ENCODE peak calls at places on chromosomes 1 and 21, in five cellular contexts. One of them, this sample, is unnamed.

GRCh38 chr1:91877574-91878208 is 8.3 kb downstream of the TGFBR3 start:
- DNase-seq in dorsolateral prefrontal cortex: no peak
- DNase-seq in A549: no peak
- DNase-seq in lower leg skin: no peak
- DNase-seq in fibroblast of lung: no peak
- DNase-seq in this sample: no peak

GRCh38 chr1:8381618-8382017 is 63.7 kb downstream of the SLC45A1 start:
- DNase-seq in lower leg skin: no peak
- DNase-seq in fibroblast of lung: no peak
- DNase-seq in dorsolateral prefrontal cortex: no peak
- DNase-seq in A549: no peak
- DNase-seq in this sample: peak

GRCh38 chr1:115088871-115089442 is 346 bp downstream of the TSPAN2 start:
- DNase-seq in A549: no peak
- DNase-seq in dorsolateral prefrontal cortex: no peak
- DNase-seq in lower leg skin: no peak
- DNase-seq in fibroblast of lung: no peak
- DNase-seq in this sample: no peak

GRCh38 chr1:23957096-23957495 is 2.5 kb upstream of the PNRC2 start:
- DNase-seq in A549: no peak
- DNase-seq in dorsolateral prefrontal cortex: no peak
- DNase-seq in fibroblast of lung: no peak
- DNase-seq in lower leg skin: no peak
- DNase-seq in this sample: no peak

GRCh38 chr1:88180449-88181108 is 503.5 kb upstream of the PKN2 start:
- DNase-seq in fibroblast of lung: peak
- DNase-seq in A549: peak
- DNase-seq in lower leg skin: peak
- DNase-seq in dorsolateral prefrontal cortex: peak
- DNase-seq in this sample: peak

GRCh38 chr1:205780335-205780734 is 5.1 kb upstream of the RAB29 start:
- DNase-seq in fibroblast of lung: no peak
- DNase-seq in A549: no peak
- DNase-seq in dorsolateral prefrontal cortex: no peak
- DNase-seq in lower leg skin: no peak
- DNase-seq in this sample: no peak

GRCh38 chr1:88736633-88737248 is 52.7 kb downstream of the PKN2 start:
- DNase-seq in lower leg skin: no peak
- DNase-seq in dorsolateral prefrontal cortex: no peak
- DNase-seq in fibroblast of lung: peak
- DNase-seq in A549: peak
- DNase-seq in this sample: peak

GRCh38 chr1:153192697-153193096 is 10.5 kb upstream of the LELP1 start:
- DNase-seq in lower leg skin: no peak
- DNase-seq in A549: no peak
- DNase-seq in dorsolateral prefrontal cortex: no peak
- DNase-seq in fibroblast of lung: no peak
- DNase-seq in this sample: no peak

GRCh38 chr1:106899644-106900043 is 156.8 kb upstream of the PRMT6 start:
- DNase-seq in A549: no peak
- DNase-seq in dorsolateral prefrontal cortex: peak
- DNase-seq in fibroblast of lung: no peak
- DNase-seq in lower leg skin: no peak
- DNase-seq in this sample: no peak

GRCh38 chr1:210377934-210378333 is 49.2 kb downstream of the HHAT start:
- DNase-seq in lower leg skin: no peak
- DNase-seq in A549: no peak
- DNase-seq in dorsolateral prefrontal cortex: no peak
- DNase-seq in fibroblast of lung: peak
- DNase-seq in this sample: peak

GRCh38 chr21:30676737-30677136 is 34.1 kb downstream of the KRTAP20-3 start:
- DNase-seq in fibroblast of lung: no peak
- DNase-seq in dorsolateral prefrontal cortex: no peak
- DNase-seq in lower leg skin: no peak
- DNase-seq in A549: no peak
- DNase-seq in this sample: no peak

GRCh38 chr1:181257117-181257516 is 168.6 kb downstream of the IER5 start:
- DNase-seq in dorsolateral prefrontal cortex: no peak
- DNase-seq in lower leg skin: no peak
- DNase-seq in A549: no peak
- DNase-seq in fibroblast of lung: no peak
- DNase-seq in this sample: no peak

GRCh38 chr1:156746716-156747631 is 4.5 kb downstream of the HDGF start:
- DNase-seq in lower leg skin: peak
- DNase-seq in fibroblast of lung: peak
- DNase-seq in dorsolateral prefrontal cortex: peak
- DNase-seq in A549: peak
- DNase-seq in this sample: peak
- H3K4me3 ChIP-seq in lower leg skin: peak
- H3K4me3 ChIP-seq in fibroblast of lung: peak
- H3K4me3 ChIP-seq in dorsolateral prefrontal cortex: peak
- H3K4me3 ChIP-seq in A549: peak
- H3K4me3 ChIP-seq in this sample: peak

GRCh38 chr1:19869929-19870328 is 12.3 kb upstream of the OTUD3 start:
- DNase-seq in lower leg skin: no peak
- DNase-seq in dorsolateral prefrontal cortex: no peak
- DNase-seq in fibroblast of lung: peak
- DNase-seq in A549: no peak
- DNase-seq in this sample: peak

GRCh38 chr1:19866758-19867157 is 15.4 kb upstream of the OTUD3 start:
- DNase-seq in A549: no peak
- DNase-seq in dorsolateral prefrontal cortex: no peak
- DNase-seq in lower leg skin: peak
- DNase-seq in fibroblast of lung: peak
- DNase-seq in this sample: no peak

GRCh38 chr1:19877821-19878636 is 4.2 kb upstream of the OTUD3 start:
- DNase-seq in fibroblast of lung: no peak
- DNase-seq in A549: no peak
- DNase-seq in dorsolateral prefrontal cortex: no peak
- DNase-seq in lower leg skin: peak
- DNase-seq in this sample: no peak

GRCh38 chr1:19877351-19877750 is 4.8 kb upstream of the OTUD3 start:
- DNase-seq in dorsolateral prefrontal cortex: no peak
- DNase-seq in A549: no peak
- DNase-seq in fibroblast of lung: no peak
- DNase-seq in lower leg skin: no peak
- DNase-seq in this sample: no peak

GRCh38 chr1:19872190-19872589 is 10.0 kb upstream of the OTUD3 start:
- DNase-seq in A549: no peak
- DNase-seq in lower leg skin: no peak
- DNase-seq in fibroblast of lung: no peak
- DNase-seq in dorsolateral prefrontal cortex: no peak
- DNase-seq in this sample: no peak
- TF ChIP-seq CTCF in A549: no peak
- TF ChIP-seq CTCF in lower leg skin: no peak
- TF ChIP-seq CTCF in fibroblast of lung: no peak
- TF ChIP-seq CTCF in dorsolateral prefrontal cortex: no peak
- TF ChIP-seq CTCF in this sample: no peak

DNA sequence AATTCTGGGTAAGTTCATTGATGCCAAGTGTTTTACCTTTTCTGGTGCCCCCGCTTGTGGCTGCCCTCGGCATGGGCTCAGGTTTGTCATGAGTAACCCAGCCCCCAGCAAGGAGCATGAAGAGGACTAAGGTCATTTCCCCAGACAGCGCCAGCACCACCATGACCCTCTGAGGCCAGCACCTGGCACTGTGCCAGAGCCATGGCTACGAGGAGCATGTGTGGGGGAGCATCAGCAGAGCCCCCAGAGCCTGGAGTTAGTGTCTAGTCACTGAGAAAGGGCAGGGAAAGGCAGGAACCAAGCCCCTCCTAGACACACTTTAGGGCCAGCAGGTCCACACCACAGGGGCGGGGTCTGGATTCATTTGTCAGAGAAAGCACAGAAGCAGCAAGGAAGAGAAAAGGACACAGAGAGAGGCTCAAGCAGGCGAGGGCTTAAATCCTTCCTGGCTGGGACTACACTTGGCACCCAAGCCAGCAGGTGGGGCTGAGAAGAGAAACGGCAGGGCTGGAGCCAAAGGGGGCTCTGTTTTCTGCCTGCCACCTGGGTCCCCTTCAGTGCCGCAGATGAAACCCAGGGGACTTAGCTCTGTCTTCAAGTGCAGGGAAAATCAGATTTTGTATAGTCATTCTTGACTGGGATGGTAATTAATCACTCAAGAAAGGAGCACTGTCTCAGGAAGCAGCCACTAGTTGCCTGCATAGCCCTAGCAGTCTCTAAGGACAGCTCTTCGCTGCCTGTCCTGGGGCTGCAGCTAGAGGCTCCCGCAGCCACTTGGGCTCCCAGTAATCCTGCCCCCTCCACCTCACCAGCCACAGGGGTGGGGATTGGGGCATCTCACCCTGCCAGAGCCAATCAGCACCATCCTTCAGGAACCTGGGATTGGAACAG is 79.6 kb upstream of the ZC3H12A start:
- DNase-seq in dorsolateral prefrontal cortex: no peak
- DNase-seq in lower leg skin: no peak
- DNase-seq in fibroblast of lung: no peak
- DNase-seq in A549: no peak
- DNase-seq in this sample: no peak
- H3K4me3 ChIP-seq in dorsolateral prefrontal cortex: no peak
- H3K4me3 ChIP-seq in lower leg skin: no peak
- H3K4me3 ChIP-seq in fibroblast of lung: no peak
- H3K4me3 ChIP-seq in A549: no peak
- H3K4me3 ChIP-seq in this sample: no peak

GRCh38 chr1:119225831-119226230 is 85.4 kb upstream of the WARS2 start:
- DNase-seq in dorsolateral prefrontal cortex: no peak
- DNase-seq in A549: no peak
- DNase-seq in fibroblast of lung: no peak
- DNase-seq in lower leg skin: no peak
- DNase-seq in this sample: no peak
- TF ChIP-seq CTCF in dorsolateral prefrontal cortex: no peak
- TF ChIP-seq CTCF in A549: no peak
- TF ChIP-seq CTCF in fibroblast of lung: no peak
- TF ChIP-seq CTCF in lower leg skin: no peak
- TF ChIP-seq CTCF in this sample: no peak

DNA sequence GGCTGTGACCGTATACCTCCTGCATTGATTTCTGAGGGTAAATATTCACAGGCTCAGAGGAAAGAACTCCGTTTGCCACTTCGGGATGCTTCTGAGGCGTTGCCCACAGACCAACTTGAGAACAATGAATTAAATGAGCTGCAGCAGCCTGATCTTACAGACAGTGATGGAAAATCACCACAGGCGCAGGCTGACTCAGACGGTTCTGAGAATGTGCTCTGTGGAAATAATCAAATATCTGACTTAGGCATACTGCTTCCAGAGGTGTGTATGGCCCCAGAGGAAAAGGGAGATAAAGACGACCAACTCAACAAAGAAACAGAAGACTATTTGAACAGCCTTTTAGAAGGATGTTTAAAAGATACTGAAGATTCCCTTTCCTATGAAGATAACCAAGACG is 76.7 kb upstream of the SCCPDH start:
- DNase-seq in A549: no peak
- DNase-seq in fibroblast of lung: peak
- DNase-seq in dorsolateral prefrontal cortex: peak
- DNase-seq in lower leg skin: no peak
- DNase-seq in this sample: peak
- H3K4me3 ChIP-seq in A549: no peak
- H3K4me3 ChIP-seq in fibroblast of lung: peak
- H3K4me3 ChIP-seq in dorsolateral prefrontal cortex: peak
- H3K4me3 ChIP-seq in lower leg skin: no peak
- H3K4me3 ChIP-seq in this sample: no peak

GRCh38 chr1:203217139-203217621 is 12.3 kb downstream of the CHIT1 start:
- DNase-seq in lower leg skin: no peak
- DNase-seq in A549: no peak
- DNase-seq in fibroblast of lung: no peak
- DNase-seq in dorsolateral prefrontal cortex: no peak
- DNase-seq in this sample: no peak
- TF ChIP-seq CTCF in lower leg skin: no peak
- TF ChIP-seq CTCF in A549: no peak
- TF ChIP-seq CTCF in fibroblast of lung: no peak
- TF ChIP-seq CTCF in dorsolateral prefrontal cortex: no peak
- TF ChIP-seq CTCF in this sample: peak

DNA sequence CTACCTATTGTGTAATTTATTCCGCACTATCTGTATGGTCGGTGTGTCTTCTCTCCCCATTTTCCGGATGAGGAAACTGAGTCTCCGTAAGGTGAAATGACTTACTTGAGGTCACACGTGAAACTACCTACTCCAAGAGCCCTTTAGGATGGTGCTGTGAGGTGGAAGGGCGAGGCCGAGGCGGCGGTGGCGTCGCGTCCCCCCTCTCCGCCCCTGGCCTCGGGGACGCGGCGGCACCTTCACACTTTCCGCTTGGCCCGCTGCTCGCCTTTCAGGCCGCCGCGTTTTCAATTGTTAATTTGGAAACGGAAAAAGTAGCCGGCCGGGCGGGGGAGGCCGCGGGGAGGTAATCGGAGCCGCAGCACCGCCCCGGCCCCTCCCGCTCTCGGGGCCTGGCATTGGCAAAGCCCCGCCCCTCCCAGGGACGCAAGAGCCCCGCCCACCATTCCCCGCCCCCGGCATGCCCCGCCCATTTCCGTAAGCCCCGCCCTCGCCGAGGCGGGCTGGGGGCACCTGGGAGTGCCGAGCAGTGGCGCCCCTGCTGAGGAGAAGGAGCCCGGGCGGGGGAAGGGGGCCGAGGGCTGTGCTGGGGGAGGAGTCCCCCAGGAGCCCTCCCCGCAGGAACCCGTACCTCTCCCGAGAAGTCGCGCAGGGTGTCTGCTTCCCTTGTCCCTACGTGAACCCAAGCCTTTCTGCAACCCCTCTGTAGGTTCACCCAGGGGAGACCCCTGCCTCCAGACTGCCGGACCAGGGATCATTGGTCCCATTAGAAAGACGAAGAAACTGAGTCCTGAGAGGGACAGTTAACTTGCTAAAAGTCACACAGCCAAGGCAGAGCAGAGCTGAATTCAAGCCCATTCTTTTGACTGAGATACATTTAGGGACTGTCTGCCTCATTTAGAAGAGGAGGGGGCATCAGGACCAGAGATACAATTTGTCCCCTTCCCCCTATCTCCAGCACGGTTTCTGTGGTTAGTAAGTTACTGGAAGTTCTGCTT is 18.8 kb downstream of the KCNQ4 start:
- DNase-seq in fibroblast of lung: peak
- DNase-seq in A549: peak
- DNase-seq in dorsolateral prefrontal cortex: no peak
- DNase-seq in lower leg skin: peak
- DNase-seq in this sample: peak
- H3K4me3 ChIP-seq in fibroblast of lung: peak
- H3K4me3 ChIP-seq in A549: peak
- H3K4me3 ChIP-seq in dorsolateral prefrontal cortex: peak
- H3K4me3 ChIP-seq in lower leg skin: no peak
- H3K4me3 ChIP-seq in this sample: peak

GRCh38 chr1:190416239-190416638 is 61.4 kb downstream of the BRINP3 start:
- DNase-seq in A549: no peak
- DNase-seq in dorsolateral prefrontal cortex: no peak
- DNase-seq in fibroblast of lung: no peak
- DNase-seq in lower leg skin: no peak
- DNase-seq in this sample: no peak
- TF ChIP-seq CTCF in A549: no peak
- TF ChIP-seq CTCF in dorsolateral prefrontal cortex: no peak
- TF ChIP-seq CTCF in fibroblast of lung: no peak
- TF ChIP-seq CTCF in lower leg skin: no peak
- TF ChIP-seq CTCF in this sample: no peak